ENCODE peak calls at places on chromosomes 6 and 20, in five cellular contexts. R is heart left ventricle; Y is CD8-positive, alpha-beta memory T cell; F is prostate gland; T is CD8-positive, alpha-beta T cell. H is an unnamed sample. For H3K4me1, the result is how much of the 10 kb centered on the place peaks cover.

GRCh38 chr6:70672549-70672948 is 4.9 kb downstream of the SMAP1 start:
- DNase-seq in R (no peak), T (no peak), F (no peak), Y (no peak), H (no peak)

GRCh38 chr20:50052952-50053789 is 59.8 kb downstream of the UBE2V1 start:
- DNase-seq in T (no peak), Y (no peak), F (no peak), R (no peak), H (no peak)

GRCh38 chr6:71091167-71091566 is 134.3 kb upstream of the B3GAT2 start:
- DNase-seq in R (no peak), T (no peak), Y (no peak), F (no peak), H (no peak)

GRCh38 chr6:125363360-125364121 is 61.8 kb upstream of the HDDC2 start:
- DNase-seq in R (peak), T (no peak), Y (no peak), F (no peak), H (peak)

GRCh38 chr6:20751293-20751946 is 217.2 kb downstream of the CDKAL1 start:
- DNase-seq in Y (no peak), T (no peak), F (no peak), R (no peak), H (no peak)

GRCh38 chr6:18501313-18502013 is 114.3 kb downstream of the RNF144B start:
- DNase-seq in T (no peak), R (peak), F (no peak), Y (no peak), H (peak)

GRCh38 chr6:617485-618100 is 39.3 kb downstream of the HUS1B start:
- DNase-seq in F (peak), R (no peak), Y (no peak), T (no peak), H (no peak)

GRCh38 chr6:63442870-63443269 is 123.1 kb upstream of the LGSN start:
- DNase-seq in T (no peak), R (no peak), Y (no peak), F (no peak), H (no peak)

GRCh38 chr20:38109657-38110524 is 55.2 kb downstream of the TGM2 start:
- DNase-seq in R (peak), Y (no peak), T (no peak), F (peak), H (peak)

GRCh38 chr6:3075522-3076113 is 7.3 kb downstream of the RIPK1 start:
- DNase-seq in T (no peak), Y (no peak), R (no peak), F (no peak), H (no peak)

GRCh38 chr6:25233226-25233625 is 45.9 kb upstream of the CARMIL1 start:
- DNase-seq in F (no peak), T (no peak), Y (no peak), R (no peak), H (no peak)

GRCh38 chr6:163529605-163530004 is 115.1 kb downstream of the QKI start:
- DNase-seq in T (no peak), R (no peak), F (no peak), Y (no peak), H (no peak)

DNA sequence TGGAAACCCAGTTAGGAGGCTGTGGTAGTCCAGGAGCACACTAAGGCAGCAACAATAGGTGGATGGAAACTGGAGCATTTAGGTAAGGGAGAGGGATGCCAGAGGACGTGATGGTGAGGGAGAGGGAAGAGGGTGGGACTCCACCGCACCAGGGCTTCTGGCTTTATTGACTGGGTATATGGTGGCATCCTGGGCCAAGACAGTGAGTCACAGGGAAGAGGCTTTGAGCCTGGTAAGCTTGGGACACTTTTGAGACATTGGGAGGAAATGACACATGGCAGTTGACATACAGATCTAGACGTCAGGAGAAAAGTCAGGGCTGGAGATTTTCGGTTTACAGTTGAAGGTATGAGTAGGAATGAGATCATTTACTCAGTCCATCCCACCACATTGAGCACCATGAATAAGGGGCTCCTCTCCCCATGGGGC is 14.9 kb downstream of the NT5E start:
- DNase-seq in F (no peak), Y (no peak), R (no peak), T (no peak), H (no peak)
- H3K4me1 ChIP-seq in F (under half), Y (under half), R (under half), T (half or more), H (under half)

GRCh38 chr6:150894935-150895686 is 29.6 kb downstream of the MTHFD1L start:
- DNase-seq in R (peak), Y (no peak), T (no peak), F (no peak), H (peak)
- H3K4me1 ChIP-seq in R (under half), Y (under half), T (under half), F (under half), H (under half)

DNA sequence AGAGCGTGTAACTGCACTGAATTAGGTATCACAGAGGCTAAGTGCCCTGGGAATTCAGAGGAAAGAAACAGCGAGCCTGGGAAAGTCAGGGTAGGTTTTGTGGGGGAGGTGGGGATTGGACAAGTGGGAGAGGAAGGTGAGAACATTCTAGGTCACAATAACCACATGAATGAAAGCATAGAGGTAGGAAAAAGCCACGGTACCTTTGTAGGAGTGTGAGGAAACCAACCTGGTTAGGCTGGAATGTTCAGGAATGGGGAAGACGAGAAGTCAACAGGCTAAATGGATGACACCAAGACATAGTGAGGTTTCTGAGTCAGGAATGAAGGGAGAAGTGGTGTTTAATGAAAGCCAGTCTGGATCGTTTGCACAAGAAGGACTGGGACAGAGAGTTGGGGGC is 10.9 kb downstream of the TRIM10 start:
- DNase-seq in F (no peak), R (no peak), T (no peak), Y (no peak), H (no peak)
- H3K4me1 ChIP-seq in F (under half), R (under half), T (under half), Y (under half), H (under half)

DNA sequence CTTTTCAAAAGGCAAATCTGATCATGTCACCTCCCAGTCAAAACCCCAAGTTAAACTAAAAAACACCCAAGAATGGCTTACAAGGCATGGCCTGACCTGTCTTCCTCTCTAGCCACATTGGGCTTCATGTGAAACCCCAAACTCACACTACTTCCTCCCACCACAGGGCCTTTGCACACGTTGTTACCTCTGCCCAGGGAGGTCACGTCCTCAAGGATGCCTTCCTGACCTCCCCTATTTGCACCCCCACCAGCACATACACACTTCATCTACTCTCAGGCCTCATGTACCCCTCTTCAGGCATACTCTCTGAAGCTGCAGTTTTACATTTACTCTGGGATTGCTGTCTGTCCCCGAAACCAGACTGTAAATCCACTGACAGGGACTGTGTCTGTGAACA is 6.1 kb downstream of the EZR start:
- DNase-seq in R (no peak), T (no peak), Y (no peak), F (no peak), H (no peak)
- H3K4me1 ChIP-seq in R (half or more), T (half or more), Y (half or more), F (under half), H (half or more)

GRCh38 chr6:37061157-37061804 is 55.8 kb downstream of the FGD2 start:
- DNase-seq in Y (no peak), R (peak), T (no peak), F (no peak), H (peak)

GRCh38 chr6:37059344-37060194 is 54.1 kb downstream of the FGD2 start:
- DNase-seq in T (no peak), F (peak), R (peak), Y (no peak), H (peak)

GRCh38 chr6:37057678-37058077 is 52.2 kb downstream of the FGD2 start:
- DNase-seq in R (no peak), T (no peak), F (no peak), Y (no peak), H (no peak)

GRCh38 chr6:37058084-37058586 is 52.7 kb downstream of the FGD2 start:
- DNase-seq in T (no peak), R (no peak), Y (no peak), F (no peak), H (no peak)

DNA sequence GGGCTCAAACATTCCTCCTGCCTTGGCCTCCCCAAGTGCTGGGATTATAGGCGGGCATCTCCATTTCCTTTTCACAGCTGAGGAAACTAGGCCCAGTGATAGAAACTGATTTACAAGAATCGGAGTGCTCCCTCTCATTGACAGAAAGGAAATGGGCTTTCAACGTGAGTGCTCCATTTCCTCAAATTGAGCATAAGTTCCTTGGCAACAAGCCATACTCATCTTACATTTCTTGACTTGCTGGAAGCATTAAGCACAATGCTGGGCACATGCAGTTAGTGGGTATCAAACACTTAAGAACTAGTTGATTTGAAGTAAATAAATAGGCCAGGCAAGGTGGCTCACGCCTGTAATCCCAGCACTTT is 54.7 kb downstream of the FGD2 start:
- DNase-seq in F (no peak), T (no peak), R (no peak), Y (no peak), H (no peak)
- H3K4me1 ChIP-seq in F (under half), T (under half), R (under half), Y (under half), H (under half)

GRCh38 chr20:4066551-4066950 is 51.2 kb upstream of the RNF24 start:
- DNase-seq in T (no peak), Y (no peak), F (no peak), R (no peak), H (no peak)
- H3K4me1 ChIP-seq in T (under half), Y (under half), F (under half), R (under half), H (half or more)

DNA sequence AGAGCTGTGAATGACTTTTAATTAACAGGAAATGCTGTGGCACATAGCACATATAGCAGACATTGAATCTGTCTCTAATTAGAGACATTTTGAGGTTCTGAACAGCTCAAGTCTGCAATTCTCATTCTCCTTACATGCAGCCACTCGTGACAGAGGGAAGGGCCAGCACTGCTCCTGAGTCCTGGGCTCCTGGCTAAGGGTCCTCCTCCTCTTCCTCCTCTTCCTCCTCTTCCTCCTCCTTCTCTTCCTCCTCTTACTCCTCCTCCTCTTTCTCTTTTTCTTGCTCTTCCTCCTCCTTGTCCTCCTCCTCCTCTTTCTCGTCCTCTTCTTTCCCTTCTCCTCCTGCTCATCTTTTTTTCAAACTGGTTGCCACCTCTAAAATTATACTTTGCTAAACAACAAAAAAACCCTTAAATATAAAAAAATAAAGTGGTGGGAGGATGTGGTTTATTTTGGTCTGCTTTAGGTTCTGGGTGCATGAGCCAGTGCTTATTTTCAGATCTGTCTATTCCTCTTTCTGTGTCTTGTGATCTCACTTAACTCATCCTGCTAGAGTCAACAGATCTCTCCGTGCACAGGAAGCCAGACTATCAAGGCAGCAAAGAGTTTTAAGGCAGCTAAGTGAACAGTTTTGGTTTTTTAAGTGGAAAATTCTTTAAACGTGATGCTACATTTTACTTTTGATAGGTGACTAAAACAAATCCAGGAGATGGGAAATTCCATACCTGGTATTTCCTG is 159.3 kb downstream of the CD83 start:
- DNase-seq in R (no peak), F (no peak), T (no peak), Y (no peak), H (no peak)
- H3K4me1 ChIP-seq in R (under half), F (under half), T (under half), Y (under half), H (under half)

DNA sequence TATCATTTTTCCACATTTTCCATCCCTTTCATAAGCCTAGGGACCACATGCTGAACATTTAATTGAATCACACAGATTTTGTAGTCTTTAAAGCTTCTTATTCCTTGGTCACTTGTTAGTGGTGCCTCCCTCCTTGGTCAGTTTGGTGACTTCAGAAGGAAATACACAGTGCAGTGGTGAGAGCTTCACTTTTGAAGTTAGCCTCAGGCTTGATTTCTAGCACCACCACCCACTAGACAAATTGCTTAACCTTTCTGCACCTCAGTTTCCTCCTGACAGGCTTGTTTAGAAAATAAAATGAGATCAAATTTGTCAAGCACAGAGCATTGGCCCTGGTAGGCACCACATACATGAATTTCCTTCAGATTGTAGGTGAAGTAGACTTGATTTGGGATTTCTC is 91.7 kb downstream of the FOXO3 start:
- DNase-seq in T (no peak), Y (no peak), R (no peak), F (no peak), H (no peak)
- H3K4me1 ChIP-seq in T (under half), Y (under half), R (half or more), F (under half), H (half or more)

DNA sequence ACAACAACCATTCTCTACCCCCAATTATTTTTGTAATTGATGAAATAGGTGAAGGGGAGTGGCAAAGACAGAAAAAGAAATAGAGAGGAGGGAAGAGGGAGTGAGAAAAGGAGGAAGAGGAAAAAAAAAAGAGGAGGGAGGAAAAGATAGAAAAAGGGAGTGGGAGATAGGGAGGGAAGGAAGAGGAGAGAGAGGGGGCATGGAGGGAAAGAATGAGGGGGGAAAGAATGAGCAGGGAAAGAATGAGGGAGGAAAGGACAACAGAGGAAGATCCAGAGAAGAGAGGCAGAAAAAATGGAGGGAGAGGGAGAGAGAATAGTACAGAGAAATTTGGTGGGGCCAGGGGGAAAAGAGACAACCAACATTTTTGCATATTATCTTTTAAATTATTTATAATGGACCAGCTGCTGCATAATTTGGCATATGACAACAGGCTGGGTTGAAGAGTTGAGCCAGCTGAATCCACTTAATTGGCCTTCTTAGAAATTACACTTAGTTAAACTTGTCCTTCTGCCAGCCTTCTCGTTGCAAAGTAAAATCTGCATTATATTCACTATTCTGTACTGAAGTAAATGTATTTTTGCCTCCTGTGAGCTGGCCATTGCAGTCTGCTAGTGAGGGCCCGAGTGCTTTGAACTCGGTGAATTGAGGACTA is 101.0 kb downstream of the ARHGAP18 start:
- DNase-seq in T (no peak), R (no peak), Y (no peak), F (no peak), H (no peak)
- H3K4me1 ChIP-seq in T (under half), R (under half), Y (under half), F (under half), H (under half)

GRCh38 chr20:62409086-62409853 is 2.2 kb upstream of the CABLES2 start:
- DNase-seq in T (no peak), R (no peak), F (no peak), Y (no peak), H (no peak)
- H3K4me1 ChIP-seq in T (under half), R (under half), F (under half), Y (under half), H (under half)